ENCODE peak calls at places on chromosome 21, in six cellular contexts. O, G, N, T, Q and K are unnamed samples.

GRCh38 chr21:36985761-36986594 is 19.5 kb upstream of the HLCS start:
- DNase-seq in O (no peak), G (no peak), N (no peak), T (no peak), Q (no peak), K (peak)

GRCh38 chr21:19607983-19608668 is 1204.5 kb upstream of the TMPRSS15 start:
- DNase-seq in O (no peak), G (no peak), N (no peak), T (no peak), Q (no peak), K (no peak)

GRCh38 chr21:44391345-44392091 is 38.1 kb downstream of the TRPM2 start:
- DNase-seq in O (no peak), G (no peak), N (no peak), T (peak), Q (no peak), K (no peak)

GRCh38 chr21:34822957-34823356 is 154.2 kb downstream of the CLIC6 start:
- DNase-seq in O (no peak), G (no peak), N (no peak), T (peak), Q (no peak), K (no peak)

GRCh38 chr21:27201197-27201596 is 234.3 kb upstream of the ADAMTS5 start:
- DNase-seq in O (no peak), G (no peak), N (no peak), T (peak), Q (no peak), K (no peak)

GRCh38 chr21:8990326-8991087 is 1530.9 kb upstream of the TPTE start:
- DNase-seq in O (no peak), G (no peak), N (peak), T (no peak), Q (no peak), K (no peak)

GRCh38 chr21:44054710-44055109 is 42.6 kb downstream of the TRAPPC10 start:
- DNase-seq in O (no peak), G (no peak), N (no peak), T (peak), Q (no peak), K (no peak)

GRCh38 chr21:15616864-15617574 is 112.8 kb upstream of the USP25 start:
- DNase-seq in O (no peak), G (no peak), N (no peak), T (peak), Q (no peak), K (no peak)

GRCh38 chr21:45357436-45358260 is 47.3 kb upstream of the COL18A1 start:
- DNase-seq in O (no peak), G (no peak), N (no peak), T (peak), Q (no peak), K (no peak)

GRCh38 chr21:36910581-36911307 is 55.7 kb downstream of the HLCS start:
- DNase-seq in O (no peak), G (peak), N (peak), T (peak), Q (no peak), K (no peak)

GRCh38 chr21:35398366-35398982 is 349.4 kb upstream of the RUNX1 start:
- DNase-seq in O (no peak), G (no peak), N (peak), T (peak), Q (no peak), K (no peak)

GRCh38 chr21:38229260-38229877 is 27.4 kb upstream of the KCNJ15 start:
- DNase-seq in O (no peak), G (no peak), N (no peak), T (no peak), Q (no peak), K (no peak)

GRCh38 chr21:22575165-22575584 is 1577.0 kb downstream of the NCAM2 start:
- DNase-seq in O (no peak), G (no peak), N (peak), T (no peak), Q (no peak), K (no peak)

GRCh38 chr21:38077504-38077903 is 161.2 kb upstream of the KCNJ6 start:
- DNase-seq in O (no peak), G (no peak), N (no peak), T (no peak), Q (no peak), K (no peak)

GRCh38 chr21:35338281-35338680 is 289.2 kb upstream of the RUNX1 start:
- DNase-seq in O (no peak), G (no peak), N (no peak), T (no peak), Q (no peak), K (no peak)

GRCh38 chr21:45114072-45114471 is 39.7 kb downstream of the ADARB1 start:
- DNase-seq in O (no peak), G (no peak), N (no peak), T (no peak), Q (no peak), K (no peak)

GRCh38 chr21:23853796-23854379 is 1753.4 kb downstream of the MRPL39 start:
- DNase-seq in O (no peak), G (no peak), N (no peak), T (peak), Q (no peak), K (peak)

GRCh38 chr21:42223826-42224575 is 5.1 kb downstream of the ABCG1 start:
- DNase-seq in O (no peak), G (no peak), N (no peak), T (no peak), Q (no peak), K (no peak)

GRCh38 chr21:38440746-38441145 is 57.5 kb downstream of the ERG start:
- DNase-seq in O (no peak), G (peak), N (peak), T (peak), Q (no peak), K (no peak)

GRCh38 chr21:15520811-15521643 is 208.8 kb upstream of the USP25 start:
- DNase-seq in O (no peak), G (no peak), N (no peak), T (peak), Q (no peak), K (no peak)

GRCh38 chr21:38760017-38760761 is 45.5 kb upstream of the ETS2 start:
- DNase-seq in O (no peak), G (no peak), N (no peak), T (peak), Q (no peak), K (no peak)

GRCh38 chr21:26116456-26117011 is 54.0 kb downstream of the APP start:
- DNase-seq in O (no peak), G (no peak), N (no peak), T (peak), Q (no peak), K (no peak)

GRCh38 chr21:43345746-43346409 is 81.1 kb downstream of the SIK1 start:
- DNase-seq in O (no peak), G (no peak), N (peak), T (peak), Q (no peak), K (no peak)

GRCh38 chr21:15219866-15220265 is 155.1 kb upstream of the NRIP1 start:
- DNase-seq in O (no peak), G (no peak), N (no peak), T (no peak), Q (no peak), K (no peak)

GRCh38 chr21:41186763-41187536 is 19.0 kb downstream of the BACE2 start:
- DNase-seq in O (no peak), G (no peak), N (no peak), T (no peak), Q (no peak), K (no peak)

GRCh38 chr21:36169465-36170128 is 13.0 kb downstream of the DOP1B start:
- DNase-seq in O (no peak), G (no peak), N (no peak), T (no peak), Q (no peak), K (no peak)

GRCh38 chr21:36698160-36699025 is 522 bp upstream of the SIM2 start:
- DNase-seq in O (no peak), G (peak), N (no peak), T (no peak), Q (no peak), K (no peak)

GRCh38 chr21:33089439-33089838 is 19.5 kb downstream of the OLIG1 start:
- DNase-seq in O (no peak), G (no peak), N (no peak), T (no peak), Q (no peak), K (no peak)

GRCh38 chr21:15687208-15687607 is 42.6 kb upstream of the USP25 start:
- DNase-seq in O (no peak), G (no peak), N (peak), T (peak), Q (no peak), K (no peak)

GRCh38 chr21:33314096-33314495 is 10.7 kb upstream of the IFNAR1 start:
- DNase-seq in O (no peak), G (no peak), N (no peak), T (peak), Q (no peak), K (no peak)

GRCh38 chr21:15071012-15071411 is 6.2 kb upstream of the NRIP1 start:
- DNase-seq in O (no peak), G (no peak), N (no peak), T (no peak), Q (no peak), K (no peak)